ENCODE peak calls at places on chromosomes 6 and 20, in six cellular contexts. S is GM13976, T is omental fat pad, F is endothelial cell, X is SK-N-SH, W is heart left ventricle. I is an unnamed sample.

GRCh38 chr20:19524691-19525090 is 233.4 kb upstream of the RIN2 start:
- DNase-seq in F (no peak), S (no peak), X (no peak), T (no peak), W (no peak), I (no peak)

GRCh38 chr6:44627091-44627878 is 239.8 kb downstream of the CDC5L start:
- DNase-seq in S (no peak), F (peak; percentile 25), T (no peak), X (no peak), W (peak; percentile 69), I (no peak)

GRCh38 chr6:136757150-136757549 is 35.1 kb downstream of the MAP3K5 start:
- DNase-seq in F (no peak), X (no peak), W (no peak), S (no peak), T (no peak), I (no peak)

GRCh38 chr20:43642548-43642947 is 24.4 kb upstream of the MYBL2 start:
- DNase-seq in T (no peak), X (no peak), W (no peak), F (no peak), S (no peak), I (no peak)

GRCh38 chr6:168877821-168878282 is 375.8 kb downstream of the THBS2 start:
- DNase-seq in F (no peak), S (no peak), X (no peak), T (no peak), W (no peak), I (no peak)

GRCh38 chr6:136886110-136886509 is 36.0 kb upstream of the SLC35D3 start:
- DNase-seq in W (no peak), X (no peak), T (no peak), F (no peak), S (no peak), I (no peak)

GRCh38 chr6:165679326-165679725 is 16.3 kb upstream of the PDE10A start:
- DNase-seq in S (no peak), T (no peak), X (no peak), F (no peak), W (no peak), I (no peak)

GRCh38 chr6:93177918-93178317 is 241.4 kb downstream of the EPHA7 start:
- DNase-seq in T (no peak), W (no peak), S (no peak), F (no peak), X (no peak), I (no peak)

GRCh38 chr6:3324262-3324942 is 65.7 kb downstream of the PSMG4 start:
- DNase-seq in T (no peak), W (no peak), S (peak; percentile 82), F (peak; percentile 23), X (no peak), I (no peak)

GRCh38 chr6:42453027-42453648 is 1.4 kb upstream of the TRERF1 start:
- DNase-seq in S (peak; percentile 93), X (peak; percentile 92), W (peak; percentile 93), T (no peak), F (peak; percentile 75), I (peak; percentile 74)

GRCh38 chr6:169159331-169159730 is 94.3 kb downstream of the THBS2 start:
- DNase-seq in X (no peak), W (no peak), T (no peak), S (no peak), F (no peak), I (no peak)

GRCh38 chr6:113805836-113806500 is 51.2 kb upstream of the MARCKS start:
- DNase-seq in F (no peak), W (no peak), X (no peak), S (no peak), T (no peak), I (no peak)

GRCh38 chr6:19664050-19664449 is 173.1 kb upstream of the ID4 start:
- DNase-seq in F (no peak), T (no peak), W (no peak), X (no peak), S (no peak), I (no peak)

GRCh38 chr20:25623225-25623735 is 534 bp downstream of the NANP start:
- DNase-seq in T (peak; percentile 29), S (no peak), X (peak; percentile 60), W (peak; percentile 65), F (peak; percentile 44), I (peak; percentile 60)

GRCh38 chr20:48717095-48717958 is 110.5 kb downstream of the PREX1 start:
- DNase-seq in T (no peak), S (no peak), X (no peak), F (no peak), W (no peak), I (no peak)

GRCh38 chr6:151154418-151154817 is 85.3 kb upstream of the AKAP12 start:
- DNase-seq in S (no peak), T (no peak), W (no peak), F (no peak), X (peak; percentile 47), I (no peak)

GRCh38 chr6:122702846-122703245 is 76.7 kb upstream of the FABP7 start:
- DNase-seq in F (no peak), X (no peak), T (no peak), W (no peak), S (no peak), I (no peak)

GRCh38 chr6:34982424-34982852 is 93.4 kb downstream of the ANKS1A start:
- DNase-seq in X (no peak), S (peak; percentile 39), F (no peak), W (no peak), T (no peak), I (peak; percentile 33)

GRCh38 chr6:105443941-105444340 is 41.1 kb upstream of the PREP start:
- DNase-seq in X (no peak), F (no peak), T (no peak), W (no peak), S (no peak), I (no peak)

GRCh38 chr20:63774348-63774735 is 34.8 kb downstream of the SLC2A4RG start:
- DNase-seq in W (peak; percentile 63), T (no peak), F (peak; percentile 31), X (peak; percentile 79), S (no peak), I (no peak)

GRCh38 chr20:1165521-1165920 is 19.3 kb downstream of the TMEM74B start:
- DNase-seq in S (no peak), T (no peak), W (no peak), X (no peak), F (no peak), I (no peak)

GRCh38 chr20:53839423-53840176 is 230.8 kb downstream of the BCAS1 start:
- DNase-seq in X (no peak), S (no peak), T (no peak), W (peak; percentile 68), F (peak; percentile 8), I (peak; percentile 35)

GRCh38 chr6:26195376-26195923 is 108.2 kb downstream of the HFE start:
- DNase-seq in W (peak; percentile 93), F (peak; percentile 66), S (peak; percentile 73), T (no peak), X (peak; percentile 64), I (peak; percentile 97)

GRCh38 chr6:107630341-107630995 is 140.6 kb downstream of the SOBP start:
- DNase-seq in S (no peak), F (no peak), W (no peak), X (no peak), T (no peak), I (no peak)

GRCh38 chr6:156630613-156631302 is 146.4 kb upstream of the ARID1B start:
- DNase-seq in S (no peak), X (no peak), W (no peak), F (no peak), T (no peak), I (no peak)

GRCh38 chr20:59428441-59429205 is 128.2 kb downstream of the EDN3 start:
- DNase-seq in T (no peak), W (no peak), F (no peak), S (no peak), X (no peak), I (no peak)
- TF ChIP-seq CTCF in T (no peak), W (no peak), F (peak; percentile 43), S (no peak), X (peak; percentile 40), I (no peak)

GRCh38 chr20:5785146-5785545 is 34.9 kb downstream of the SHLD1 start:
- DNase-seq in S (no peak), T (no peak), W (no peak), F (no peak), X (no peak), I (no peak)

GRCh38 chr20:5789827-5790226 is 39.6 kb downstream of the SHLD1 start:
- DNase-seq in X (no peak), S (no peak), F (no peak), T (no peak), W (no peak), I (no peak)

GRCh38 chr20:5786930-5787826 is 37.0 kb downstream of the SHLD1 start:
- DNase-seq in X (no peak), F (no peak), T (no peak), S (no peak), W (no peak), I (no peak)

GRCh38 chr20:5784735-5785134 is 34.5 kb downstream of the SHLD1 start:
- DNase-seq in F (no peak), T (no peak), W (no peak), X (no peak), S (no peak), I (no peak)

DNA sequence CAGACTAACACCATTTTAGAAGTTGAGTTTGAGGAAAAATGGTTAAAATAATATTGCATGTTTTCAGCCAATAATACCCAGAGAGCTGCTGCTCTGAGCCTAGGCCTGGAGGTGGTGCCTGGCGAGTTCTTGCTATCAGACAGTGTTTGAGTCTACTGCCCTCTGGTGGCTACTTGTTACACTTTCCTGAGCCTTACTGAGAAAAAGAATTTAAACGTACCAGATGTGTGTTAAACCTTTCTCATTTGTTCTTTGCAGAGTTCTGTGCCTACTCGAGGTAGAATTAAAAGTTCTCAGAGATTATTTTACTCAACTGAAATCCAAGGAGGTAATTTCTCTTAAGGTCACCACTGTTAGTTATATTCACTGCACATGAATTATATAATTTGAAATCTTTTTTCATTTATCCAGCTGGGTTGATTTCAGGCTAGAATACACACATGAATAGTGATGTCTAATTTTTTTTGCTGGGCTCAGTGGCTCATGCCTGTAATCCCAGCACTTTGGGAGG is 38.2 kb downstream of the SHLD1 start:
- DNase-seq in X (peak; percentile 79), F (peak; percentile 73), S (peak; percentile 81), W (peak; percentile 69), T (peak; percentile 42), I (peak; percentile 77)
- TF ChIP-seq CTCF in X (peak; percentile 96), F (peak; percentile 91), S (peak; percentile 68), W (peak; percentile 85), T (peak; percentile 74), I (peak; percentile 86)

GRCh38 chr6:5260661-5261544 is at the start of the genes FARS2 and LYRM4:
- DNase-seq in S (peak; percentile 95), T (peak; percentile 68), W (peak; percentile 95), F (peak; percentile 87), X (peak; percentile 97), I (peak; percentile 94)
- TF ChIP-seq CTCF in S (peak; percentile 12), T (no peak), W (no peak), F (no peak), X (peak; percentile 30), I (peak; percentile 39)

DNA sequence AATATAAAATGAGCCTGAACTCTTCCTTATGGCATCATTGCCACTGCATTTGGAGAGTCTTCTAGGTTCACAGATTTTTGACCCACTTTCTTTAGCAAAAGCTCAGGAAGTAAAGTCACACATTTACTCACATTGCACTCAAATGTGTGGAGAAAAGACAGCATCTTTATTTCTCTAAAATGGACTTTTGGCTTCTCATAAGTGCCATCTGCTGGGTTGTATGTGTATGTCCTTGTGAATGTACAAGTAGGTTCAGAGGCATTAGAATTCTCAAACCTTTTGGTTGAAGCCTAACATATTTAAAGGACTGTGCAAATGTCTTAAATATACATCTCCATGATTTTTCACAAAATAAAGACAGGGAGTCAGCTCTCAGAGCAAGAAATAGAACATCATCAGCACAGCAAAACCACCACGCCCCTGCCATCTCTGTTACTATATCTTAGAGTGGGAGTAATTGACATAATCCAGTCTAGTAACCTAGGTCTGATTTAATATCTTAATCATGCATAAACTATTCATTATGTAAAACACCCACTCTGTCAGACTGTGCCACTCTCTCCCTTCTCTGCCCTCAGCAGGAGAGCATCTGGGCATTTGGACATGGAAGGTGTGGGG is 42.2 kb upstream of the SPTLC3 start:
- DNase-seq in F (no peak), W (no peak), T (no peak), S (no peak), X (no peak), I (no peak)
- TF ChIP-seq CTCF in F (no peak), W (peak; percentile 14), T (no peak), S (no peak), X (no peak), I (peak; percentile 41)